ENCODE peak calls at places on chromosomes 13 and 19, in seven cellular contexts. Z is K562, F is SK-N-SH, R is HCT116, W is GM12878, T is HepG2, G is H1. L is an unnamed sample.

GRCh38 chr13:86002921-86003488 is 203.8 kb upstream of the SLITRK6 start:
- DNase-seq in Z (no peak), F (no peak), R (no peak), W (no peak), T (no peak), G (no peak), L (no peak)

GRCh38 chr19:5953034-5953589 is 24.8 kb downstream of the RANBP3 start:
- DNase-seq in Z (no peak), F (no peak), R (no peak), W (no peak), T (no peak), G (no peak), L (no peak)

GRCh38 chr19:45972944-45973525 is 630 bp downstream of the NOVA2 start:
- DNase-seq in Z (no peak), F (no peak), R (no peak), W (no peak), T (no peak), G (no peak), L (no peak)

GRCh38 chr13:62643007-62643483 is 1227.4 kb upstream of the PCDH20 start:
- DNase-seq in Z (no peak), F (no peak), R (peak), W (peak), T (peak), G (no peak), L (no peak)

GRCh38 chr13:21826214-21827015 is 155.5 kb downstream of the FGF9 start:
- DNase-seq in Z (no peak), F (no peak), R (no peak), W (no peak), T (no peak), G (no peak), L (no peak)

GRCh38 chr13:30617315-30618185 is at the start of gene USPL1:
- DNase-seq in Z (peak), F (peak), R (peak), W (peak), T (peak), G (peak), L (peak)

GRCh38 chr13:20360835-20361412 is 128.8 kb upstream of the GJB6 start:
- DNase-seq in Z (no peak), F (no peak), R (no peak), W (no peak), T (no peak), G (no peak), L (no peak)

GRCh38 chr19:52734340-52734892 is 428 bp downstream of the ZNF611 start:
- DNase-seq in Z (peak), F (peak), R (no peak), W (no peak), T (no peak), G (no peak), L (no peak)

GRCh38 chr13:20475927-20476691 is 49.5 kb downstream of the CRYL1 start:
- DNase-seq in Z (no peak), F (no peak), R (no peak), W (peak), T (no peak), G (no peak), L (no peak)

GRCh38 chr13:110881811-110882210 is 33.1 kb downstream of the ANKRD10 start:
- DNase-seq in Z (no peak), F (no peak), R (no peak), W (no peak), T (no peak), G (no peak), L (no peak)

GRCh38 chr13:49421391-49421790 is 22.5 kb downstream of the CAB39L start:
- DNase-seq in Z (peak), F (no peak), R (peak), W (peak), T (peak), G (no peak), L (no peak)

GRCh38 chr13:111897846-111898215 is 169.1 kb upstream of the SOX1 start:
- DNase-seq in Z (no peak), F (no peak), R (no peak), W (no peak), T (no peak), G (no peak), L (no peak)

GRCh38 chr19:52670046-52670445 is 31.9 kb upstream of the ZNF83 start:
- DNase-seq in Z (no peak), F (no peak), R (peak), W (no peak), T (no peak), G (no peak), L (no peak)

GRCh38 chr13:102816633-102817032 is 17.7 kb downstream of the BIVM start:
- DNase-seq in Z (no peak), F (no peak), R (no peak), W (no peak), T (no peak), G (no peak), L (no peak)

GRCh38 chr13:100530645-100531044 is 57.9 kb downstream of the GGACT start:
- DNase-seq in Z (no peak), F (no peak), R (no peak), W (no peak), T (peak), G (no peak), L (no peak)

GRCh38 chr13:97122381-97122996 is 99.6 kb upstream of the MBNL2 start:
- DNase-seq in Z (no peak), F (no peak), R (peak), W (no peak), T (no peak), G (no peak), L (no peak)

GRCh38 chr13:102309110-102309509 is 92.7 kb downstream of the FGF14 start:
- DNase-seq in Z (no peak), F (no peak), R (no peak), W (no peak), T (no peak), G (no peak), L (peak)

GRCh38 chr13:20231839-20232555 is at the start of gene GJB6:
- DNase-seq in Z (no peak), F (peak), R (no peak), W (no peak), T (no peak), G (peak), L (peak)

GRCh38 chr19:3670258-3670795 is 29.9 kb downstream of the PIP5K1C start:
- DNase-seq in Z (peak), F (no peak), R (no peak), W (no peak), T (no peak), G (no peak), L (no peak)

GRCh38 chr13:32016631-32017030 is 14.9 kb upstream of the FRY start:
- DNase-seq in Z (no peak), F (no peak), R (no peak), W (no peak), T (no peak), G (no peak), L (no peak)

GRCh38 chr19:29651622-29652394 is 13.5 kb upstream of the PLEKHF1 start:
- DNase-seq in Z (no peak), F (no peak), R (no peak), W (no peak), T (no peak), G (no peak), L (no peak)

GRCh38 chr19:36009220-36009619 is 607 bp upstream of the SYNE4 start:
- DNase-seq in Z (no peak), F (peak), R (no peak), W (no peak), T (no peak), G (no peak), L (peak)

GRCh38 chr19:7932930-7933300 is 7.0 kb upstream of the CTXN1 start:
- DNase-seq in Z (no peak), F (no peak), R (no peak), W (no peak), T (no peak), G (no peak), L (no peak)

GRCh38 chr19:29872224-29872731 is 60.5 kb downstream of the CCNE1 start:
- DNase-seq in Z (peak), F (peak), R (no peak), W (no peak), T (no peak), G (no peak), L (no peak)

GRCh38 chr13:80100636-80101035 is 240.3 kb downstream of the SPRY2 start:
- DNase-seq in Z (no peak), F (no peak), R (no peak), W (no peak), T (no peak), G (no peak), L (no peak)

GRCh38 chr19:40465025-40465780 is at the start of gene BLVRB:
- DNase-seq in Z (peak), F (no peak), R (no peak), W (no peak), T (peak), G (no peak), L (peak)

GRCh38 chr19:50414850-50415660 is 3.7 kb upstream of the SPIB start:
- DNase-seq in Z (peak), F (peak), R (peak), W (no peak), T (peak), G (peak), L (no peak)

GRCh38 chr19:39145180-39145953 is 19.8 kb downstream of the PAK4 start:
- DNase-seq in Z (no peak), F (no peak), R (no peak), W (no peak), T (peak), G (no peak), L (no peak)
- TF ChIP-seq JUND in Z (no peak), F (no peak), R (no peak), W (no peak), T (no peak), G (no peak), L (no peak)

GRCh38 chr19:54422136-54422535 is 6.9 kb downstream of the TTYH1 start:
- DNase-seq in Z (no peak), F (no peak), R (no peak), W (no peak), T (no peak), G (no peak), L (no peak)
- TF ChIP-seq JUND in Z (no peak), F (no peak), R (no peak), W (no peak), T (no peak), G (no peak), L (no peak)

DNA sequence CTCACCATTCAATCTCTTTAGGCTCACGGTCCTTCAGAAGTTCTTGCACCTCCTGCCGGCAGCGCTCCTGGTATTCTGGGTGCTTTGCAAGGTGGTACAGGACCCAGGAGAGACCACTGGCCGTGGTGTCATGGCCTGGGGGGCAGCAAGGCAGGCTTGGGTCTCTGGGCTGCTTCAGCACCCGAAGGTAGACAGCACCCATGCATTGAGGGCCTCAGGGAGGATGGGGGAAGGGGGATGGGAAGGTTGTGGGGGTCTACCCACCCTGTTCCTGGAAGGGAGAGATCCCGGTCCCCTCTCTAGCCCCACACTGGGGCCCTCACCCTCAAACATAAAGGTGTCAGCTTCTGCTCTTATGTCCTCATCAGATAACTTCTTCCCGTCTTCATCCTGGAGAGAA is 12.0 kb downstream of the CYP4F2 start:
- DNase-seq in Z (no peak), F (no peak), R (no peak), W (no peak), T (no peak), G (no peak), L (no peak)
- TF ChIP-seq JUND in Z (no peak), F (no peak), R (no peak), W (no peak), T (no peak), G (no peak), L (no peak)

DNA sequence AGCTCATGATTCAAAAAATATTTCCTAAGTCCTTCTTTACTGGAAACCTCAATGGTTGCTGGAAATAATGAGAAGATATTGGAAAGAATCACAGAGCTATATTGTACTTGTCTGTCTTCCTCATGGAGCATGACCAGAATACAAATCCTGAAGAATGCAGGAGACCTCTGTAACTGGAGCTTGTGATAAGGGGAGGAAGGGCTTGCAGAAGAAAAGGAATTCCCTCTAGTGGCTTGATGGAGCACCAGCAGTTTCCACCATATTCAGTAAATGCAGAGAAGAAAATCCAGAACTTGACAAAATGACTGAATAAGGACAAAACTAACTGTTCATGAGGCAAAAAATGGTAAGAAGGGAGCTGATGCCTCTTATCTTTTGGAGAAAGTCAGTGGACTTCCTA is 1333.1 kb downstream of the EFNB2 start:
- DNase-seq in Z (no peak), F (peak), R (peak), W (no peak), T (no peak), G (no peak), L (peak)
- TF ChIP-seq JUND in Z (no peak), F (no peak), R (no peak), W (no peak), T (no peak), G (no peak), L (no peak)

GRCh38 chr13:67366533-67366932 is 136.4 kb upstream of the PCDH9 start:
- DNase-seq in Z (no peak), F (no peak), R (peak), W (no peak), T (no peak), G (no peak), L (peak)
- TF ChIP-seq JUND in Z (no peak), F (no peak), R (no peak), W (no peak), T (no peak), G (no peak), L (no peak)